ENCODE peak calls at places on chromosomes 6 and 20, in six cellular contexts. M, Y, A, I, K and R are unnamed samples.

GRCh38 chr6:43806041-43806757 is 36.2 kb downstream of the VEGFA start:
- DNase-seq in K (no peak), A (no peak), Y (no peak), I (peak), M (no peak), R (no peak)

GRCh38 chr6:134814076-134814709 is 135.7 kb downstream of the ALDH8A1 start:
- DNase-seq in K (no peak), A (no peak), Y (no peak), M (no peak), I (no peak), R (no peak)

GRCh38 chr6:40962241-40962640 is 76.8 kb downstream of the UNC5CL start:
- DNase-seq in K (peak), M (peak), I (peak), Y (no peak), A (no peak), R (peak)

GRCh38 chr6:113818528-113818927 is 38.6 kb upstream of the MARCKS start:
- DNase-seq in M (no peak), A (no peak), K (no peak), I (no peak), Y (no peak), R (no peak)

GRCh38 chr6:3261921-3262320 is 3.2 kb downstream of the PSMG4 start:
- DNase-seq in Y (no peak), I (no peak), A (no peak), M (no peak), K (no peak), R (no peak)

GRCh38 chr6:111259089-111259831 is 172.0 kb downstream of the SLC16A10 start:
- DNase-seq in I (peak), K (peak), Y (peak), M (peak), A (peak), R (peak)

GRCh38 chr20:24956001-24956761 is 7.1 kb downstream of the CST7 start:
- DNase-seq in K (no peak), Y (peak), I (no peak), M (no peak), A (no peak), R (no peak)

GRCh38 chr20:58192567-58192966 is 35.9 kb downstream of the ANKRD60 start:
- DNase-seq in Y (peak), M (peak), I (no peak), A (peak), K (no peak), R (peak)

GRCh38 chr6:44228836-44229235 is 5.4 kb downstream of the SLC29A1 start:
- DNase-seq in I (no peak), M (no peak), K (no peak), A (no peak), Y (no peak), R (no peak)

GRCh38 chr6:112343375-112343774 is 3.8 kb upstream of the RFPL4B start:
- DNase-seq in M (no peak), K (no peak), I (no peak), Y (no peak), A (no peak), R (no peak)

GRCh38 chr6:97501875-97502274 is 218.9 kb upstream of the MMS22L start:
- DNase-seq in A (no peak), K (no peak), I (no peak), M (no peak), Y (no peak), R (no peak)

GRCh38 chr6:168950500-168951223 is 303.0 kb downstream of the THBS2 start:
- DNase-seq in K (no peak), A (no peak), M (no peak), Y (no peak), I (no peak), R (no peak)

GRCh38 chr20:57094171-57094891 is 172.1 kb downstream of the BMP7 start:
- DNase-seq in A (no peak), M (no peak), Y (no peak), K (no peak), I (no peak), R (no peak)

GRCh38 chr6:30544666-30545272 is 11.5 kb downstream of the GNL1 start:
- DNase-seq in Y (no peak), M (no peak), I (peak), K (no peak), A (peak), R (peak)

GRCh38 chr6:145531822-145532221 is 203.5 kb downstream of the EPM2A start:
- DNase-seq in K (no peak), A (no peak), M (no peak), Y (no peak), I (no peak), R (no peak)

GRCh38 chr6:44119704-44120262 is 7.5 kb downstream of the MRPL14 start:
- DNase-seq in I (no peak), K (no peak), A (no peak), M (no peak), Y (no peak), R (no peak)

GRCh38 chr20:45329497-45330319 is 18.5 kb downstream of the SDC4 start:
- DNase-seq in A (no peak), I (no peak), K (no peak), Y (no peak), M (no peak), R (no peak)

GRCh38 chr20:17228624-17229061 is 1.8 kb downstream of the PCSK2 start:
- DNase-seq in I (no peak), A (peak), Y (peak), M (no peak), K (no peak), R (no peak)

GRCh38 chr6:101443315-101443714 is 49.8 kb downstream of the GRIK2 start:
- DNase-seq in A (no peak), Y (no peak), M (no peak), I (no peak), K (no peak), R (no peak)

GRCh38 chr20:48266571-48266970 is 481.3 kb upstream of the SULF2 start:
- DNase-seq in M (no peak), K (no peak), A (no peak), I (no peak), Y (no peak), R (no peak)

GRCh38 chr6:47413752-47414516 is 63.7 kb upstream of the CD2AP start:
- DNase-seq in M (no peak), Y (no peak), A (peak), K (peak), I (peak), R (peak)

GRCh38 chr20:41360831-41361756 is 5.5 kb downstream of the EMILIN3 start:
- DNase-seq in K (no peak), Y (no peak), A (no peak), M (no peak), I (no peak), R (no peak)

GRCh38 chr6:11356404-11357155 is 124.1 kb upstream of the NEDD9 start:
- DNase-seq in A (no peak), I (no peak), M (no peak), K (no peak), Y (no peak), R (no peak)

GRCh38 chr20:13493143-13493542 is 145.6 kb downstream of the TASP1 start:
- DNase-seq in I (no peak), Y (no peak), K (no peak), A (no peak), M (no peak), R (no peak)

GRCh38 chr20:13487202-13487601 is 151.5 kb downstream of the TASP1 start:
- DNase-seq in K (no peak), M (no peak), I (no peak), Y (no peak), A (no peak), R (no peak)

GRCh38 chr20:13494019-13494418 is 144.7 kb downstream of the TASP1 start:
- DNase-seq in Y (no peak), M (no peak), I (no peak), A (no peak), K (no peak), R (no peak)

GRCh38 chr20:13486694-13487093 is 152.0 kb downstream of the TASP1 start:
- DNase-seq in A (no peak), I (no peak), Y (no peak), K (no peak), M (no peak), R (no peak)

DNA sequence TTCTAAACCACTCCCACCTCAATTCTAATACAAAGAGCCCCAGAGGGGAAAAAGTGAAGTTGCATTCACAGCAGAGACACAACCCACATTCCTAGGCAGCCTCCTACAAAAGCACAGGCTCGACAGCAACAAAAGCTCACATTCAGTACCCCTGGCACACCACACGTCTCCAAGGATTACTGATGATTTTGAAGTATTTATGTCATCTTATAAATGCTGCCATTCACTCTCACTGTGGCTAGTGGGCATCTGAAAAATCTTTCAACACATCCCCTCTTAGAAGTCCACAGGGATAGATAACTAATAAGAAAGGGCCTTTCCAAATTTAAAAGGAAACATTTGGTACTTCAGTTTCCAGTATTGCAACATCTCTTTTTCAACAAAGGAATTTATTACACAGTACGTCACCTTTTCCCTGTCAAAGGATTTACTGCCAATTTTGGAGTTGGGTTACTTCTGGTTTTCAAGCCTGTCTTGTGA is 146.7 kb downstream of the TASP1 start:
- DNase-seq in Y (no peak), M (no peak), I (no peak), A (no peak), K (no peak), R (no peak)
- TF ChIP-seq POLR2AphosphoS5 in Y (no peak), M (no peak), I (no peak), A (no peak), K (no peak), R (no peak)

GRCh38 chr6:79369026-79369425 is 134.5 kb upstream of the HMGN3 start:
- DNase-seq in A (no peak), I (no peak), M (no peak), Y (no peak), K (no peak), R (no peak)
- TF ChIP-seq TAF1 in A (no peak), I (no peak), M (no peak), Y (no peak), K (no peak), R (no peak)

GRCh38 chr20:62323146-62323979 is 20.6 kb downstream of the ADRM1 start:
- DNase-seq in M (no peak), K (no peak), A (no peak), Y (no peak), I (no peak), R (no peak)
- TF ChIP-seq POLR2AphosphoS5 in M (no peak), K (no peak), A (no peak), Y (no peak), I (no peak), R (no peak)

DNA sequence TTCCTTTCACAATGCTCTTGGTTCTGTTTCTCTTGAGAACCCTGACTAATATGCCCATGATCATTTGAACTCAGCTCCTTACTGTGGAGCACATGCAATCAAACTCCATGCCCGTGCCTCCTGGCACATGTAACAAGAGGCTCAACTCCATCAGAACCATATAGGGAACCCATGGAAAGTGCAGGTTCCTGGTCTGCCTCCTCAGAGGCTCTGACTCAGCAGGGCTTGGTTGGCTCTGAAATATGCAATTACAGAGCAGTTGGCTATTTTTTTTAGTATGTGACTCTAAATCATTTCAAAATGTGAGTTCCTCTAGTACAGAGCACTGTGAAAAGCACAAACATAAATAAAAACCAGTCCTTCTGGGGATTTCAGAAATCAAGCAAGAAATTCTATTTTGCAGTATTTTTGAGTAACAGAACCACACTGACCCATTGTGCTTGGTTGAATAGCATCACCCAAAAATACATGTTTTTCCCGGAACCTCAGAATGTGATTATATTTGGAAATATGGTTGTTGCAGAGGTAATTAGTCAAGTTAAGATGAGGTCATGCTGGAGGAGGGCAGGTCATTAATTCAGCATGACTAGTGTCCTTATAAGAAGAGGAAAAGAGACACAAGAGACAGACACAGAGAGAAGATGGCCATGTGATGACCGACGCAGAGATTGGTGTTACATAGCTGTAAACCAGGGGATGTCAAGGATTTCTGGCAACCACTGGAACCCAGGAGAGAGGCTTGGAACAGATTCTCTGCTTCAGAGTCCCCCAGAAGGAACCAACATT is 13.2 kb upstream of the MAP3K4 start:
- DNase-seq in Y (no peak), K (no peak), M (no peak), A (no peak), I (no peak), R (no peak)
- TF ChIP-seq TAF1 in Y (no peak), K (no peak), M (no peak), A (no peak), I (no peak), R (no peak)

DNA sequence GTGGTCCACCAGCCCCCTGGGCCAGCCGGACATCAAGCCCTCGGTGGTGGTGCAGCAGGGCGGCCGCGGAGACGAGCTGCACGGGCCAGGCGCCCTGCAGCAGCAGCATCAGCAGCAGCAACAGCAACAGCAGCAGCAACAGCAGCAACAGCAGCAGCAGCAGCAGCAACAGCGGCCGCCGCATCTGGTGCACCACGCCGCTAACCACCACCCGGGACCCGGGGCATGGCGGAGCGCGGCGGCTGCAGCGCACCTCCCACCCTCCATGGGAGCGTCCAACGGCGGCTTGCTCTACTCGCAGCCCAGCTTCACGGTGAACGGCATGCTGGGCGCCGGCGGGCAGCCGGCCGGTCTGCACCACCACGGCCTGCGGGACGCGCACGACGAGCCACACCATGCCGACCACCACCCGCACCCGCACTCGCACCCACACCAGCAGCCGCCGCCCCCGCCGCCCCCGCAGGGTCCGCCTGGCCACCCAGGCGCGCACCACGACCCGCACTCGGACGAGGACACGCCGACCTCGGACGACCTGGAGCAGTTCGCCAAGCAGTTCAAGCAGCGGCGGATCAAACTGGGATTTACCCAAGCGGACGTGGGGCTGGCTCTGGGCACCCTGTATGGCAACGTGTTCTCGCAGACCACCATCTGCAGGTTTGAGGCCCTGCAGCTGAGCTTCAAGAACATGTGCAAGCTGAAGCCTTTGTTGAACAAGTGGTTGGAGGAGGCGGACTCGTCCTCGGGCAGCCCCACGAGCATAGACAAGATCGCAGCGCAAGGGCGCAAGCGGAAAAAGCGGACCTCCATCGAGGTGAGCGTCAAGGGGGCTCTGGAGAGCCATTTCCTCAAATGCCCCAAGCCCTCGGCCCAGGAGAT is 1.0 kb downstream of the POU3F2 start:
- DNase-seq in K (no peak), Y (peak), M (no peak), A (peak), I (no peak), R (no peak)
- TF ChIP-seq POLR2AphosphoS5 in K (no peak), Y (no peak), M (no peak), A (no peak), I (no peak), R (no peak)

DNA sequence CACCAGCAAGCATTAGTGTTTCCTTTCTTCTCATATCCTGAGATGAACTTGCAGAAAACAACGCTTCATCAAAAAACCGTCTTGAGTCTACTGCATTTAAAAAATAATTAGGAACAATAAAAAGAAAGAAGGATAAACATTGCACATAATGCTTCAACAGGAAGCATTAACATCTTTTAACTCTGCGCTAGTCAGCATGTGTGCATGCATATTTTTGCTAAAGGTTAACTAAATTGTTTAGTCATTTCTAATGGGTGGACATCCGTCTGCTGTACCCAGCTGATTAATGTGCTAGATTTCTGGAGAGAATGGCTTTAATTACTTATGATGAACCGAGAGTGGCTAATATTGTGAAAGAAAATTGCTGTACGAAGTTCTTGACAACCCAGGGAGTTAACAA is 349.4 kb downstream of the SOX4 start:
- DNase-seq in A (no peak), M (no peak), K (no peak), Y (no peak), I (no peak), R (no peak)
- TF ChIP-seq TAF1 in A (no peak), M (no peak), K (no peak), Y (no peak), I (no peak), R (no peak)

GRCh38 chr20:37421060-37421639 is 75.2 kb downstream of the SRC start:
- DNase-seq in K (no peak), M (no peak), I (no peak), A (no peak), Y (no peak), R (no peak)

GRCh38 chr20:37423545-37423944 is 77.6 kb downstream of the SRC start:
- DNase-seq in Y (no peak), K (no peak), I (no peak), A (no peak), M (no peak), R (no peak)

GRCh38 chr20:37420610-37421009 is 74.7 kb downstream of the SRC start:
- DNase-seq in K (no peak), I (no peak), Y (no peak), A (no peak), M (no peak), R (no peak)

GRCh38 chr20:37422791-37423286 is 76.9 kb downstream of the SRC start:
- DNase-seq in K (no peak), A (no peak), Y (no peak), M (no peak), I (no peak), R (no peak)

DNA sequence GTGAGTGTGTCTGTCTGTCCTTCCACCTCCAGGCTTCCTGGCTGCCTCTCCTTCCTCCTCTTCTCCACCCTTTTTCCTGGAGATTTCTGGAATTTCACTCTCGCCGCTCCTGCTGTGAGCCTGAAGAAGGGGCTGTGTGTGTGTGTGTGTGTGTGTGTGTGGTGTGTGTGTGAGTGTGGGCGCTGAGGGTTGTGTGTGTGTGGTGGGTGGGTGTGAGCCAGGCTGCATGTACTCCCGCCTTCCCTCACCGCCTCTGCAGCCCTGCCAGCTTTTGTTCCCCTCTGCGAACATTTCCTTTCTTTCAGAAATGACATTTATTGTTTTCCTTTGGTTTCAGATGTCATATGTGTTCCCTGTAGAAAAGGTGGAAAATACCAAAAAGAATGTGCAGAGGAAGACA is 76.0 kb downstream of the SRC start:
- DNase-seq in I (no peak), K (no peak), M (no peak), A (no peak), Y (no peak), R (no peak)
- TF ChIP-seq POLR2AphosphoS5 in I (no peak), K (no peak), M (no peak), A (no peak), Y (no peak), R (no peak)

GRCh38 chr20:1827974-1828785 is 67.0 kb upstream of the SIRPA start:
- DNase-seq in K (no peak), Y (no peak), A (no peak), M (no peak), I (peak), R (no peak)
- TF ChIP-seq TAF1 in K (no peak), Y (no peak), A (no peak), M (no peak), I (peak), R (no peak)

DNA sequence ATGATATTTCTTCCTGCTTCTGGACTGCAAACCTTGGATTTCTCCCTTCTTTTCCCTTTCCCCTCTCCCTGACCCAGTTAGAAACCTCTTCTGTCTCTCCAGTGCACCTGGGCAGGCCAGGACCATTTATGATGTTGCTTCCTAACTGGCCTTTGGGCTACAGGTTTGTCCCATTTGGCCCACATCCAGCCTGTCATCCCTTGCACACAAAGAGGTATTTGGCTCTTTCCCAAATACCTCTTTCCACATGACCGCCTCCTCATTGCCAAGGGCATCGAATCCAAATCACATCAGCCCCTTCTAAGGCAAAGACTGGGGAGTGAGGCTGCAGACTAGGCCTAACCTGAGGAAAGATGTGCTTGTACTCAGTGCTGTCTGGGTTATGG is 13.6 kb downstream of the FGD2 start:
- DNase-seq in A (peak), I (peak), Y (no peak), M (no peak), K (no peak), R (no peak)
- TF ChIP-seq POLR2AphosphoS5 in A (no peak), I (no peak), Y (no peak), M (no peak), K (no peak), R (no peak)